ENCODE peak calls at places on chromosomes 1 and 21, in five cellular contexts. R, E, W, F and V are unnamed samples.

GRCh38 chr1:25819496-25820246 is at the start of gene MTFR1L:
- DNase-seq in R (peak; percentile 77), E (peak; percentile 94), F (peak; percentile 88), W (peak; percentile 39), V (peak; percentile 90)

GRCh38 chr21:41289431-41289830 is 27.2 kb upstream of the FAM3B start:
- DNase-seq in R (no peak), W (peak; percentile 21), E (no peak), F (no peak), V (no peak)

GRCh38 chr1:32764826-32765545 is 52.2 kb downstream of the YARS1 start:
- DNase-seq in R (no peak), W (no peak), E (no peak), F (no peak), V (no peak)

GRCh38 chr1:12315126-12315525 is 85.3 kb downstream of the VPS13D start:
- DNase-seq in F (peak; percentile 41), W (no peak), R (no peak), E (no peak), V (no peak)

GRCh38 chr1:58784758-58785423 is 1.0 kb upstream of the JUN start:
- DNase-seq in E (peak; percentile 65), W (peak; percentile 57), F (peak; percentile 97), R (peak; percentile 91), V (peak; percentile 86)

GRCh38 chr1:197367631-197368030 is 99.6 kb downstream of the CRB1 start:
- DNase-seq in F (no peak), W (no peak), E (no peak), R (no peak), V (no peak)

GRCh38 chr1:89516055-89516454 is 8.6 kb upstream of the LRRC8B start:
- DNase-seq in F (peak; percentile 91), E (no peak), W (peak; percentile 41), R (no peak), V (peak; percentile 76)

GRCh38 chr21:46551636-46552241 is 53.1 kb downstream of the S100B start:
- DNase-seq in W (no peak), E (no peak), R (no peak), F (no peak), V (no peak)

GRCh38 chr21:14097881-14098499 is 112.8 kb downstream of the LIPI start:
- DNase-seq in F (no peak), E (no peak), R (no peak), W (no peak), V (no peak)

GRCh38 chr1:242623751-242624150 is 99.3 kb upstream of the PLD5 start:
- DNase-seq in W (no peak), F (no peak), R (no peak), E (no peak), V (no peak)

GRCh38 chr1:76668046-76668445 is 199.2 kb upstream of the ST6GALNAC5 start:
- DNase-seq in F (no peak), E (no peak), W (no peak), R (peak; percentile 14), V (no peak)

GRCh38 chr1:31703431-31704260 is at the start of gene COL16A1:
- DNase-seq in W (no peak), R (no peak), F (peak; percentile 86), E (no peak), V (peak; percentile 68)

GRCh38 chr1:187862506-187862905 is 1033.8 kb downstream of the PLA2G4A start:
- DNase-seq in E (no peak), F (no peak), W (no peak), R (no peak), V (peak; percentile 24)

GRCh38 chr1:115492880-115493279 is 148.9 kb upstream of the VANGL1 start:
- DNase-seq in E (no peak), R (no peak), W (no peak), F (peak; percentile 75), V (peak; percentile 46)

GRCh38 chr1:97875996-97876395 is 44.8 kb downstream of the DPYD start:
- DNase-seq in W (no peak), F (peak; percentile 32), E (no peak), R (no peak), V (peak; percentile 9)

GRCh38 chr21:46128106-46128982 is 27.0 kb downstream of the FTCD start:
- DNase-seq in W (no peak), E (no peak), R (no peak), F (peak; percentile 48), V (no peak)

GRCh38 chr1:150066838-150067183 is 765 bp upstream of the VPS45 start:
- DNase-seq in E (peak; percentile 57), R (no peak), W (no peak), F (no peak), V (no peak)

GRCh38 chr1:154840557-154841176 is 29.4 kb downstream of the KCNN3 start:
- DNase-seq in W (no peak), F (peak; percentile 9), R (peak; percentile 39), E (no peak), V (no peak)

GRCh38 chr1:227913446-227913968 is 34.2 kb downstream of the WNT9A start:
- DNase-seq in F (no peak), E (no peak), W (no peak), R (no peak), V (no peak)

GRCh38 chr1:161994153-161994814 is 29.4 kb downstream of the OLFML2B start:
- DNase-seq in F (peak; percentile 73), E (no peak), R (no peak), W (no peak), V (no peak)

GRCh38 chr1:216958569-216958968 is 235.3 kb upstream of the ESRRG start:
- DNase-seq in E (no peak), F (no peak), R (no peak), W (no peak), V (no peak)

GRCh38 chr1:158654570-158654969 is 31.9 kb downstream of the SPTA1 start:
- DNase-seq in F (no peak), W (no peak), E (no peak), R (peak; percentile 70), V (no peak)
- H3K4me2 ChIP-seq in F (no peak overlapping the region), W (no peak overlapping the region), E (no peak overlapping the region), R (no peak overlapping the region), V (no peak overlapping the region)

DNA sequence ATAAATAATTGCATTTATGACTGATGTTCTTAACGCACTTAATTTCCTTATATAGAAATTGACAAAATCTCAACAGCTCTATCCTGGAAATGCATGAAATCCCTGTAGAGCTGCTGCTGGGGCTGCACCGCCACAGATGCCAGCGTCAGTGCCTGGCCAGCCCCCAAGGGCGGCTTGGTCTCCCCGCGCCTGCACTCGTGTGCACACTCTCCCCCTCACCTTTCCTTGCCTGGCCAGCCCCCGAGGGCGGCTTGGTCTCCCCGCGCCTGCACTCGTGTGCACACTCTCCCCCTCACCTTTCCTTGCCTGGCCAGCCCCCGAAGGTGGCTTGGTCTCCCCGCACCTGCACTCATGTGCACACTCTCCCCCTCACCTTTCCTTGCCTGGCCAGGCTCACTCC is 11.3 kb downstream of the TPRG1L start:
- DNase-seq in R (no peak), E (no peak), W (no peak), F (no peak), V (no peak)
- H2AFZ ChIP-seq in R (no peak overlapping the region), E (no peak overlapping the region), W (no peak overlapping the region), F (no peak overlapping the region), V (no peak overlapping the region)

DNA sequence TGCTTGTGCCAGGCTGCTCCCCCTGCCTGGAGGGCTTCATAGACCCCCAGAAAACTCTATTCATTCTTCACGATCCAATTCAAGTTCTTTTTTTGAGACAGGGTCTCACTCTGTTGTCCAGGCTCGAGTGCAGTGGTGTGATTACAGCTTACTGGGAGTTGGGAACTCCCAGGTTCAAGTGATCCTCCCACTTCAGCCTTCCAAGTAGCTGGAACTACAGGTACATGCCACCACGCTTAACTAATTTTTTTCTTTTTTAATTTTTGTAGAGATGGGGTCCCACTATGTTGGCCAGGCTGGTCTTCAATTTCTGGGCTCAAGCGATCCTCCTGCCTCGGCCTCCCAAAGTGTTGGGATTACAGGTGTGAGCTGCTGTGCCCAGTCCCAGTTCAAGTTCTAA is 4.3 kb downstream of the STK40 start:
- DNase-seq in F (no peak), R (no peak), E (no peak), W (no peak), V (no peak)
- H3K79me2 ChIP-seq in F (peaks cover 92% of the 10 kb centered on the region), R (peaks cover 77% of the 10 kb centered on the region), E (peaks cover 90% of the 10 kb centered on the region), W (peaks cover 88% of the 10 kb centered on the region), V (peaks cover 85% of the 10 kb centered on the region)

GRCh38 chr1:223775711-223776074 is 63.4 kb downstream of the CAPN2 start:
- DNase-seq in W (no peak), E (no peak), F (no peak), R (no peak), V (no peak)
- H3K4me2 ChIP-seq in W (peak overlapping the region; percentile 46), E (no peak overlapping the region), F (peak overlapping the region; percentile 16), R (peak overlapping the region; percentile 73), V (peak overlapping the region; percentile 2)

GRCh38 chr21:36700295-36700960 is 1.5 kb downstream of the SIM2 start:
- DNase-seq in E (no peak), R (no peak), F (no peak), W (no peak), V (no peak)
- H2AFZ ChIP-seq in E (no peak overlapping the region), R (no peak overlapping the region), F (no peak overlapping the region), W (no peak overlapping the region), V (no peak overlapping the region)

DNA sequence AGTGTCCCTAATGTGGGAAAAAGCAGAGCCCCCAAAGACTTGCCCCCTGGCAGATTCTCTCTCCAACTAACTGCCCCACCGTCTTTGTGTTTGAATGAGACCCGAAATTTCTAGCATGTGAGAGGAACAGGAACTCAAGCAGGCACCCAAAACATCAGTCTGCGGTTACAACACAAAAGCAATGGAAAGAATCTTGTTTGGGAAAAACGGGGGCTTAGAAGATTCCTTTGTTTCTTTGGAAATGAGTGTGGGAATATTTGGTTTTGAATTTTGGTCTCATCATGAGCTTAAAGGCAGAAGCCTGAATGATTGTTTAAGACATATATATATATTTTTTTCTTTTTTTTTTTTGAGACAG is 188.9 kb upstream of the TMEM51 start:
- DNase-seq in W (no peak), E (no peak), F (peak; percentile 30), R (no peak), V (no peak)
- H3K79me2 ChIP-seq in W (no peaks in the 10 kb centered on the region), E (no peaks in the 10 kb centered on the region), F (peaks cover 47% of the 10 kb centered on the region), R (no peaks in the 10 kb centered on the region), V (peaks cover 46% of the 10 kb centered on the region)

DNA sequence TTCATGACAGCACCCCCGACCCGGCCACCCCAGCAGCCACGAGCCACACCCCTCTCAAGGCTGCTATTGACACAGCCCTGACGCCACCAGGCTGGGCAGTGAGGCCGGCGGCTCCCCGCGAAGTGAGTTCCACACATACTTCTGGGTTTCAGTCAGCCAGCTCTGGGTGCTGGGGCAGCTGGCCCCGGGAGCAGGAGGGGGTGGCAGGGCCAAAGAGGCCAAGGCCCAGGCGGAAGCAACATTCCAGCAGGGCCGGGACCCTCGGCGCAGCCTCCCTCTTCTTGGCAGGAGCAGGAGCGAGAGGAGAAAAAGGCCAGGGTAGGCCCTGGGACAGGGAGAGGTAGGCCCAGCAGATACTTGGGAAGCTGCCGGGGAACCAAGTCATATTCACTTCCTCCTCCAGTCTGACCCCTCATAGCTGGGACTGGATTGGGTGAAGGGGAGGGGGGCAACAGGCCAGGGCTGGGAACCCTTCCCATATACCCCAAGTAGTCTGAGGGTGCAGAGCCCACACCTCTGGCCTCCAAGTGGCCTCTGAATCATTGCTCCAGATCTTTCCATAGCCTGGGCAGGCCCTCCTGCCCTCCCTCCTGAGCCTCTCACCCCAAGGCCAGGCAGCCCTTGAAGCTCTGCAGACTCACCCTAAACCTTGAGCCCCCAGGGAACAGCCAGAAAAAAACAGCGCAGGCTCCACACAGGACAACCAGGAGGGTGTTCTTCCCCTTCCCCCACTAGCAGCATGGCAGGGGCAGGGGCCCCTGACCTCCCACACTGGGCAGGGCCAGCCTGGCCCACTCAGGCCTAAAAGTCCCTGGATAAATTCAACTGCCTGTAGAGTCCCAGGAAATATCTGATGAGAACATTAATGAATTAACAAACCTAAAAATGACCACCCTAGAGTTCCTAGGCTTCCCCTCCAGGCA is 5.7 kb downstream of the HSPG2 start:
- DNase-seq in E (no peak), R (peak; percentile 70), F (peak; percentile 96), W (peak; percentile 43), V (peak; percentile 71)
- H3K4me2 ChIP-seq in E (no peak overlapping the region), R (peak overlapping the region; percentile 74), F (peak overlapping the region; percentile 65), W (peak overlapping the region; percentile 82), V (peak overlapping the region; percentile 77)